ENCODE peak calls at places on chromosomes 5 and 9, in eight cellular contexts. U is stimulated activated naive CD8-positive, alpha-beta T cell treated with anti-CD3 and anti-CD28 coated beads, Interleukin-15, amount 100 ng/mL, for 72 hours; C is activated CD4-positive, alpha-beta T cell treated with anti-CD3 and anti-CD28 coated beads for 24 hours; J is effector memory CD4-positive, alpha-beta T cell; L is upper lobe of left lung; Z is GM12892; S is M059J; Y is HFFc6. B is an unnamed sample.

GRCh38 chr5:123269851-123270250 is 153.4 kb downstream of the CEP120 start:
- DNase-seq in U (no peak), C (no peak), J (no peak), L (no peak), Z (no peak), S (no peak), Y (no peak), B (no peak)

GRCh38 chr5:130651440-130651839 is 513.6 kb downstream of the HINT1 start:
- DNase-seq in U (no peak), C (no peak), J (no peak), L (no peak), Z (no peak), S (no peak), Y (no peak), B (no peak)

GRCh38 chr5:57094753-57095683 is 78.8 kb upstream of the GPBP1 start:
- DNase-seq in U (no peak), C (no peak), J (no peak), L (no peak), Z (no peak), S (no peak), Y (peak; percentile 8), B (no peak)

GRCh38 chr9:88691096-88691495 is 156.1 kb downstream of the NXNL2 start:
- DNase-seq in U (no peak), C (no peak), J (no peak), L (no peak), Z (no peak), S (no peak), Y (no peak), B (no peak)

GRCh38 chr9:129513282-129513681 is 107.6 kb downstream of the C9orf50 start:
- DNase-seq in U (no peak), C (no peak), J (no peak), L (no peak), Z (no peak), S (no peak), Y (no peak), B (no peak)

GRCh38 chr9:121714873-121715272 is 63.4 kb downstream of the DAB2IP start:
- DNase-seq in U (no peak), C (no peak), J (no peak), L (no peak), Z (no peak), S (no peak), Y (no peak), B (no peak)

GRCh38 chr9:96020822-96021615 is 145.5 kb downstream of the ERCC6L2 start:
- DNase-seq in U (peak; percentile 72), C (no peak), J (no peak), L (no peak), Z (peak; percentile 49), S (peak; percentile 40), Y (no peak), B (no peak)

GRCh38 chr9:26462213-26462612 is 430.4 kb downstream of the CAAP1 start:
- DNase-seq in U (no peak), C (no peak), J (no peak), L (no peak), Z (no peak), S (peak; percentile 13), Y (no peak), B (no peak)

GRCh38 chr5:102760815-102761214 is 5.7 kb downstream of the PAM start:
- DNase-seq in U (no peak), C (no peak), J (no peak), L (no peak), Z (no peak), S (peak; percentile 52), Y (no peak), B (no peak)